ENCODE peak calls at places on chromosomes 3 and 15, in seven cellular contexts. W is smooth muscle cell of the brain vasculature; S is effector memory CD8-positive, alpha-beta T cell; M is pulmonary artery endothelial cell; J is NCI-H1436; I is NCI-H146; K is CD4-positive, alpha-beta T cell. U is an unnamed sample.

GRCh38 chr3:8962226-8962861 is 928 bp downstream of the RAD18 start:
- DNase-seq in W (no peak), S (no peak), M (no peak), J (no peak), I (no peak), K (no peak), U (no peak)

GRCh38 chr3:6066397-6066796 is 794.5 kb upstream of the GRM7 start:
- DNase-seq in W (no peak), S (no peak), M (no peak), J (no peak), I (no peak), K (no peak), U (no peak)

GRCh38 chr15:98231696-98232440 is 271.4 kb downstream of the ARRDC4 start:
- DNase-seq in W (no peak), S (no peak), M (no peak), J (no peak), I (no peak), K (no peak), U (no peak)

GRCh38 chr3:184358921-184359350 is 2.5 kb downstream of the CLCN2 start:
- DNase-seq in W (no peak), S (no peak), M (no peak), J (no peak), I (no peak), K (no peak), U (no peak)

GRCh38 chr3:130820976-130821375 is 72.9 kb upstream of the ATP2C1 start:
- DNase-seq in W (no peak), S (no peak), M (no peak), J (no peak), I (no peak), K (no peak), U (no peak)

GRCh38 chr3:163561151-163561550 is 1517.1 kb downstream of the SI start:
- DNase-seq in W (no peak), S (no peak), M (no peak), J (no peak), I (no peak), K (no peak), U (peak; percentile 1)

GRCh38 chr3:50205719-50206276 is 727 bp downstream of the SLC38A3 start:
- DNase-seq in W (no peak), S (no peak), M (no peak), J (no peak), I (peak; percentile 74), K (no peak), U (no peak)

GRCh38 chr3:138432576-138433240 is 1.7 kb upstream of the ESYT3 start:
- DNase-seq in W (no peak), S (no peak), M (no peak), J (no peak), I (no peak), K (no peak), U (no peak)

GRCh38 chr3:52301042-52301441 is 13.4 kb downstream of the GLYCTK start:
- DNase-seq in W (no peak), S (no peak), M (no peak), J (no peak), I (no peak), K (no peak), U (no peak)

GRCh38 chr15:84649706-84650105 is 4.4 kb downstream of the WDR73 start:
- DNase-seq in W (no peak), S (no peak), M (no peak), J (no peak), I (no peak), K (no peak), U (no peak)

GRCh38 chr15:47384316-47384715 is 333.0 kb upstream of the SEMA6D start:
- DNase-seq in W (no peak), S (no peak), M (peak; percentile 94), J (no peak), I (no peak), K (no peak), U (peak; percentile 42)

GRCh38 chr3:170473358-170473757 is 54.7 kb downstream of the CLDN11 start:
- DNase-seq in W (no peak), S (no peak), M (no peak), J (no peak), I (no peak), K (no peak), U (no peak)

GRCh38 chr3:19364150-19364549 is 215.8 kb downstream of the KCNH8 start:
- DNase-seq in W (no peak), S (no peak), M (no peak), J (no peak), I (no peak), K (no peak), U (no peak)

GRCh38 chr3:150132101-150132749 is 161.5 kb upstream of the PFN2 start:
- DNase-seq in W (no peak), S (no peak), M (no peak), J (no peak), I (peak; percentile 26), K (no peak), U (no peak)

GRCh38 chr3:153244961-153245360 is 82.9 kb downstream of the RAP2B start:
- DNase-seq in W (no peak), S (no peak), M (no peak), J (no peak), I (no peak), K (no peak), U (no peak)

GRCh38 chr15:101065570-101066221 is 146.5 kb downstream of the LRRK1 start:
- DNase-seq in W (no peak), S (no peak), M (no peak), J (no peak), I (no peak), K (no peak), U (no peak)

GRCh38 chr3:10357592-10358308 is 36.8 kb upstream of the SEC13 start:
- DNase-seq in W (peak; percentile 74), S (no peak), M (no peak), J (no peak), I (no peak), K (no peak), U (no peak)

GRCh38 chr3:16474304-16474703 is 39.2 kb downstream of the RFTN1 start:
- DNase-seq in W (no peak), S (no peak), M (no peak), J (no peak), I (peak; percentile 82), K (no peak), U (no peak)

GRCh38 chr15:62894322-62895085 is 148.0 kb upstream of the TPM1 start:
- DNase-seq in W (no peak), S (no peak), M (no peak), J (no peak), I (peak; percentile 15), K (no peak), U (no peak)

GRCh38 chr3:102114264-102114979 is 265.1 kb downstream of the NFKBIZ start:
- DNase-seq in W (no peak), S (no peak), M (no peak), J (no peak), I (no peak), K (peak; percentile 30), U (no peak)

GRCh38 chr15:69035205-69035917 is 20.9 kb downstream of the NOX5 start:
- DNase-seq in W (no peak), S (no peak), M (no peak), J (no peak), I (peak; percentile 19), K (no peak), U (no peak)

GRCh38 chr3:66938338-66938963 is 59.7 kb upstream of the KBTBD8 start:
- DNase-seq in W (peak; percentile 21), S (peak; percentile 14), M (peak; percentile 20), J (peak; percentile 31), I (peak; percentile 53), K (peak; percentile 0), U (peak; percentile 69)

GRCh38 chr15:41207687-41208448 is 22.7 kb downstream of the EXD1 start:
- DNase-seq in W (no peak), S (no peak), M (no peak), J (no peak), I (no peak), K (no peak), U (no peak)

U was measured in neuronal stem cell.